ENCODE peak calls at places on chromosomes 3 and 15, in seven cellular contexts. A is prostate gland, Q is endothelial cell of umbilical vein, I is stomach, Y is heart left ventricle, N is body of pancreas, C is K562. B is an unnamed sample.
A peak's percentile ranks its signal among the peaks of the same experiment; 100 is the strongest.

GRCh38 chr3:57173687-57174086 is 8.5 kb upstream of the IL17RD start:
- DNase-seq in A (no peak), Q (no peak), I (no peak), Y (no peak), N (no peak), C (no peak), B (no peak)

GRCh38 chr3:44995142-44995770 is 19.2 kb downstream of the EXOSC7 start:
- DNase-seq in A (no peak), Q (peak; percentile 83), I (peak; percentile 37), Y (peak; percentile 51), N (peak; percentile 69), C (no peak), B (no peak)

GRCh38 chr3:102712896-102713295 is 278.1 kb downstream of the ZPLD1 start:
- DNase-seq in A (no peak), Q (no peak), I (no peak), Y (no peak), N (no peak), C (no peak), B (no peak)

GRCh38 chr3:43733459-43734384 is 43.0 kb downstream of the ABHD5 start:
- DNase-seq in A (no peak), Q (peak; percentile 36), I (no peak), Y (peak; percentile 58), N (peak; percentile 22), C (no peak), B (peak; percentile 31)

GRCh38 chr3:134018406-134018805 is 11.3 kb downstream of the SLCO2A1 start:
- DNase-seq in A (no peak), Q (no peak), I (no peak), Y (no peak), N (no peak), C (no peak), B (no peak)

GRCh38 chr3:115475178-115476041 is 147.9 kb upstream of the GAP43 start:
- DNase-seq in A (no peak), Q (no peak), I (no peak), Y (peak; percentile 7), N (no peak), C (no peak), B (no peak)

GRCh38 chr15:24772709-24773373 is 97.3 kb downstream of the NPAP1 start:
- DNase-seq in A (peak; percentile 54), Q (peak; percentile 81), I (peak; percentile 64), Y (peak; percentile 66), N (peak; percentile 89), C (peak; percentile 13), B (peak; percentile 15)

GRCh38 chr3:23676093-23676492 is 129.7 kb upstream of the UBE2E1 start:
- DNase-seq in A (no peak), Q (no peak), I (no peak), Y (no peak), N (no peak), C (no peak), B (no peak)

GRCh38 chr15:65163041-65163440 is 22.1 kb downstream of the CLPX start:
- DNase-seq in A (no peak), Q (no peak), I (no peak), Y (no peak), N (no peak), C (no peak), B (no peak)

GRCh38 chr3:122918576-122919290 is 108.8 kb downstream of the SEMA5B start:
- DNase-seq in A (no peak), Q (peak; percentile 6), I (no peak), Y (no peak), N (no peak), C (no peak), B (no peak)

GRCh38 chr3:120471643-120472042 is 20.9 kb upstream of the FSTL1 start:
- DNase-seq in A (no peak), Q (no peak), I (no peak), Y (no peak), N (no peak), C (no peak), B (no peak)

GRCh38 chr15:65044724-65045481 is at the start of gene SLC51B:
- DNase-seq in A (no peak), Q (no peak), I (peak; percentile 61), Y (peak; percentile 49), N (peak; percentile 43), C (no peak), B (peak; percentile 34)

GRCh38 chr15:49423021-49423420 is at the start of gene FGF7:
- DNase-seq in A (no peak), Q (no peak), I (no peak), Y (no peak), N (no peak), C (no peak), B (no peak)
- TF ChIP-seq POLR2A in A (no peak), Q (no peak), I (no peak), Y (no peak), N (peak; percentile 35), C (no peak), B (no peak)

GRCh38 chr3:195573611-195574496 is 9.9 kb downstream of the APOD start:
- DNase-seq in A (no peak), Q (no peak), I (no peak), Y (no peak), N (no peak), C (no peak), B (no peak)

GRCh38 chr3:195577645-195578177 is 6.0 kb downstream of the APOD start:
- DNase-seq in A (no peak), Q (no peak), I (no peak), Y (no peak), N (no peak), C (no peak), B (no peak)

GRCh38 chr3:195570912-195571311 is 12.8 kb downstream of the APOD start:
- DNase-seq in A (no peak), Q (no peak), I (no peak), Y (no peak), N (no peak), C (no peak), B (no peak)

GRCh38 chr3:195571361-195571760 is 12.4 kb downstream of the APOD start:
- DNase-seq in A (no peak), Q (no peak), I (no peak), Y (no peak), N (no peak), C (peak; percentile 23), B (no peak)

GRCh38 chr3:195574497-195575304 is 9.0 kb downstream of the APOD start:
- DNase-seq in A (no peak), Q (no peak), I (no peak), Y (no peak), N (no peak), C (no peak), B (no peak)
- H3K4me3 ChIP-seq in A (no peak overlapping the region), Q (no peak overlapping the region), I (no peak overlapping the region), Y (no peak overlapping the region), N (no peak overlapping the region), C (no peak overlapping the region), B (no peak overlapping the region)

GRCh38 chr15:31272558-31273257 is 53.9 kb upstream of the KLF13 start:
- DNase-seq in A (peak; percentile 13), Q (no peak), I (peak; percentile 65), Y (peak; percentile 8), N (peak; percentile 38), C (no peak), B (peak; percentile 18)

GRCh38 chr15:31270767-31271166 is 55.9 kb upstream of the KLF13 start:
- DNase-seq in A (no peak), Q (no peak), I (peak; percentile 17), Y (peak; percentile 3), N (no peak), C (peak; percentile 28), B (no peak)

GRCh38 chr15:31269961-31270575 is 56.6 kb upstream of the KLF13 start:
- DNase-seq in A (peak; percentile 2), Q (no peak), I (peak; percentile 7), Y (peak; percentile 3), N (no peak), C (no peak), B (peak; percentile 53)

GRCh38 chr15:31271706-31272557 is 54.7 kb upstream of the KLF13 start:
- DNase-seq in A (peak; percentile 3), Q (no peak), I (peak; percentile 7), Y (peak; percentile 4), N (no peak), C (no peak), B (no peak)

GRCh38 chr15:31271224-31271635 is 55.4 kb upstream of the KLF13 start:
- DNase-seq in A (peak; percentile 3), Q (no peak), I (peak; percentile 14), Y (peak; percentile 4), N (no peak), C (no peak), B (no peak)
- TF ChIP-seq POLR2A in A (no peak), Q (no peak), I (no peak), Y (no peak), N (no peak), C (no peak), B (no peak)

DNA sequence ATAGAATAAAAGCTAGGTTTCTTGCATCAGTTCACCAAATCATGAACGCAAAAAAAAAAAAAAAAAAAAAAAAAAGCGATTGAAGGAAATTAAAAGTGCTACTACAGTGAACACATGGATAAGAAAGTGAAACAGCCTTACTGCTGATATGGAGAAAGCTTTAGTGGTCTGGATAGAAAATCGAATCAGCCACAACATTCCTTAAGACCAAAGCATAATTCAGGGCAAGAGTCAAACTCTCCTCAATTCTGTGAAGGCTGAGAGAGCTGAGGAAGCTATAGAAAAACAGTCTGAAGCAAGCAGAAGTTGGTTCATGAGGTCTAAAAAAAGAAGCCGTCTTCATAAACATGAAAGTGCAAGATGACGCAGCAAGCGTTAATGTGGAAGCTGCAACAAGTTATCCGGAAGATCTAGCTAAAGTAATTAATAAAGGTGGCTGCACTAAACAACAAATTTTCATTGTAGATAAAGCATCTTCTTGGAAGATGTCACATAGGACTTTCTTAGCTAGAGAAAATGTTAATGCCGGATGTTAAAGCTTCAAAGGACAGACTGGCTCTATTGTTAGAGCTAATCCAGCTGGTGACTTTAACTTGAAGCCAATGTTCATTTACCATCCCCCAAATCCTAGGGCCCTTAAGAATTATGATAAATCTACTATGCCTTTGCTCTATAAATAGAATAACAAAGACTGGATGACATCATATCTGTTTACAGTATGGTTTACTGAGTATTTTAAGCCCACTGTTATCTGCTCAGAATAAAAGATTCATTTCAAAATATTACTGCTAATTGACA is 19.2 kb downstream of the P3H2 start:
- DNase-seq in A (no peak), Q (peak; percentile 42), I (no peak), Y (no peak), N (no peak), C (no peak), B (no peak)
- H3K4me3 ChIP-seq in A (no peak overlapping the region), Q (peak overlapping the region; percentile 16), I (peak overlapping the region; percentile 21), Y (peak overlapping the region; percentile 50), N (no peak overlapping the region), C (no peak overlapping the region), B (no peak overlapping the region)